ENCODE peak calls at places on chromosomes 13 and 19, in seven cellular contexts. V is breast epithelium; B is HTR-8/SVneo; I is adrenal gland; Z is hypothalamus; Q is stimulated activated naive CD8-positive, alpha-beta T cell treated with anti-CD3 and anti-CD28 coated beads, Interleukin-15, amount 100 ng/mL, for 72 hours; N is coronary artery. M is an unnamed sample.

GRCh38 chr19:41265376-41266153 is 1.4 kb downstream of the HNRNPUL1 start:
- DNase-seq in V (no peak), B (peak), I (peak), Z (no peak), Q (peak), N (no peak), M (no peak)

GRCh38 chr13:34066344-34066743 is 248.4 kb downstream of the RFC3 start:
- DNase-seq in V (no peak), B (no peak), I (no peak), Z (no peak), Q (no peak), N (no peak), M (no peak)

GRCh38 chr13:111668451-111668850 is 348.0 kb downstream of the TEX29 start:
- DNase-seq in V (no peak), B (no peak), I (no peak), Z (no peak), Q (no peak), N (no peak), M (no peak)

GRCh38 chr19:42069619-42070293 is at the start of gene GRIK5:
- DNase-seq in V (no peak), B (no peak), I (no peak), Z (no peak), Q (no peak), N (no peak), M (no peak)

GRCh38 chr13:113469582-113469981 is 16.3 kb upstream of the ADPRHL1 start:
- DNase-seq in V (no peak), B (no peak), I (no peak), Z (no peak), Q (no peak), N (no peak), M (no peak)

GRCh38 chr13:40769970-40770369 is 1.0 kb downstream of the MRPS31 start:
- DNase-seq in V (no peak), B (no peak), I (no peak), Z (no peak), Q (no peak), N (no peak), M (no peak)

GRCh38 chr19:39038098-39038497 is 5.7 kb upstream of the FBXO27 start:
- DNase-seq in V (peak), B (peak), I (no peak), Z (no peak), Q (no peak), N (no peak), M (no peak)

GRCh38 chr19:14381689-14382474 is 638 bp downstream of the ADGRE5 start:
- DNase-seq in V (no peak), B (no peak), I (no peak), Z (no peak), Q (peak), N (no peak), M (no peak)

GRCh38 chr13:77545626-77546412 is 10.3 kb downstream of the SCEL start:
- DNase-seq in V (no peak), B (no peak), I (no peak), Z (no peak), Q (no peak), N (no peak), M (no peak)

GRCh38 chr19:33063356-33064116 is 1.2 kb downstream of the RHPN2 start:
- DNase-seq in V (no peak), B (no peak), I (no peak), Z (no peak), Q (no peak), N (no peak), M (no peak)

GRCh38 chr13:26300140-26300539 is 46.2 kb downstream of the CDK8 start:
- DNase-seq in V (no peak), B (no peak), I (no peak), Z (no peak), Q (no peak), N (no peak), M (no peak)

GRCh38 chr13:91158015-91158390 is 189.5 kb upstream of the MIR17HG start:
- DNase-seq in V (no peak), B (no peak), I (no peak), Z (no peak), Q (no peak), N (no peak), M (no peak)

GRCh38 chr19:38736413-38737280 is 7.6 kb downstream of the CAPN12 start:
- DNase-seq in V (peak), B (peak), I (peak), Z (no peak), Q (peak), N (no peak), M (no peak)

GRCh38 chr19:755063-755462 is 4.2 kb downstream of the MISP start:
- DNase-seq in V (no peak), B (no peak), I (no peak), Z (no peak), Q (no peak), N (no peak), M (no peak)

GRCh38 chr19:17405250-17406038 is at the start of gene BST2:
- DNase-seq in V (peak), B (peak), I (peak), Z (no peak), Q (peak), N (no peak), M (peak)

GRCh38 chr19:49017666-49018351 is 918 bp upstream of the LHB start:
- DNase-seq in V (no peak), B (no peak), I (no peak), Z (no peak), Q (peak), N (no peak), M (no peak)

GRCh38 chr19:55369651-55370304 is 485 bp downstream of the IL11 start:
- DNase-seq in V (no peak), B (peak), I (no peak), Z (no peak), Q (peak), N (no peak), M (no peak)

GRCh38 chr13:84616864-84617263 is 734.6 kb upstream of the SLITRK1 start:
- DNase-seq in V (no peak), B (no peak), I (no peak), Z (no peak), Q (no peak), N (no peak), M (no peak)

GRCh38 chr13:51770681-51771417 is 33.1 kb downstream of the DHRS12 start:
- DNase-seq in V (no peak), B (no peak), I (no peak), Z (no peak), Q (no peak), N (no peak), M (no peak)

GRCh38 chr13:36006347-36006746 is 124.8 kb downstream of the DCLK1 start:
- DNase-seq in V (no peak), B (no peak), I (no peak), Z (no peak), Q (no peak), N (no peak), M (no peak)

GRCh38 chr19:11191273-11191755 is 6.0 kb downstream of the KANK2 start:
- DNase-seq in V (no peak), B (peak), I (peak), Z (no peak), Q (no peak), N (peak), M (no peak)

GRCh38 chr13:51006067-51006800 is 96.6 kb downstream of the RNASEH2B start:
- DNase-seq in V (no peak), B (no peak), I (no peak), Z (no peak), Q (no peak), N (no peak), M (no peak)

GRCh38 chr19:53311044-53311443 is 22.5 kb upstream of the ZNF845 start:
- DNase-seq in V (no peak), B (no peak), I (no peak), Z (no peak), Q (no peak), N (no peak), M (no peak)

GRCh38 chr19:37669336-37669963 is 14.2 kb upstream of the ZFP30 start:
- DNase-seq in V (no peak), B (no peak), I (no peak), Z (no peak), Q (no peak), N (no peak), M (no peak)

GRCh38 chr19:5851302-5851701 is at the start of gene FUT3:
- DNase-seq in V (peak), B (no peak), I (no peak), Z (no peak), Q (no peak), N (no peak), M (no peak)